ENCODE peak calls at places on chromosome 16, in ten cellular contexts. One of them, this sample, is unnamed.

GRCh38 chr16:50884066-50884860 is 142.4 kb downstream of the CYLD start:
- DNase-seq in GM12865: peak
- DNase-seq in body of pancreas: no peak
- DNase-seq in activated T-helper 1 cell treated with anti-CD3 and anti-CD28 coated beads, Interleukin-2, amount 50 U/mL, for 16 hours: no peak
- DNase-seq in cardiac muscle cell: no peak
- DNase-seq in heart left ventricle: no peak
- DNase-seq in progenitor cell of endocrine pancreas: no peak
- DNase-seq in activated CD4-positive, CD25-positive, alpha-beta regulatory T cell: no peak
- DNase-seq in stimulated activated CD8-positive, alpha-beta memory T cell treated with anti-CD3 and anti-CD28 coated beads, Interleukin-7, amount 100 ng/mL, for 1 hour: no peak
- DNase-seq in RWPE2: no peak
- DNase-seq in this sample: no peak

GRCh38 chr16:81163671-81164070 is 67.5 kb upstream of the GCSH start:
- DNase-seq in cardiac muscle cell: peak
- DNase-seq in progenitor cell of endocrine pancreas: no peak
- DNase-seq in RWPE2: no peak
- DNase-seq in GM12865: no peak
- DNase-seq in heart left ventricle: no peak
- DNase-seq in body of pancreas: no peak
- DNase-seq in activated CD4-positive, CD25-positive, alpha-beta regulatory T cell: no peak
- DNase-seq in stimulated activated CD8-positive, alpha-beta memory T cell treated with anti-CD3 and anti-CD28 coated beads, Interleukin-7, amount 100 ng/mL, for 1 hour: no peak
- DNase-seq in activated T-helper 1 cell treated with anti-CD3 and anti-CD28 coated beads, Interleukin-2, amount 50 U/mL, for 16 hours: no peak
- DNase-seq in this sample: no peak

GRCh38 chr16:67719778-67720144 is 645 bp upstream of the GFOD2 start:
- DNase-seq in body of pancreas: peak
- DNase-seq in progenitor cell of endocrine pancreas: no peak
- DNase-seq in stimulated activated CD8-positive, alpha-beta memory T cell treated with anti-CD3 and anti-CD28 coated beads, Interleukin-7, amount 100 ng/mL, for 1 hour: no peak
- DNase-seq in activated T-helper 1 cell treated with anti-CD3 and anti-CD28 coated beads, Interleukin-2, amount 50 U/mL, for 16 hours: no peak
- DNase-seq in heart left ventricle: no peak
- DNase-seq in GM12865: peak
- DNase-seq in RWPE2: no peak
- DNase-seq in cardiac muscle cell: peak
- DNase-seq in activated CD4-positive, CD25-positive, alpha-beta regulatory T cell: no peak
- DNase-seq in this sample: no peak

GRCh38 chr16:21626659-21627277 is 25.6 kb downstream of the IGSF6 start:
- DNase-seq in activated T-helper 1 cell treated with anti-CD3 and anti-CD28 coated beads, Interleukin-2, amount 50 U/mL, for 16 hours: no peak
- DNase-seq in progenitor cell of endocrine pancreas: no peak
- DNase-seq in GM12865: no peak
- DNase-seq in body of pancreas: peak
- DNase-seq in stimulated activated CD8-positive, alpha-beta memory T cell treated with anti-CD3 and anti-CD28 coated beads, Interleukin-7, amount 100 ng/mL, for 1 hour: no peak
- DNase-seq in RWPE2: no peak
- DNase-seq in activated CD4-positive, CD25-positive, alpha-beta regulatory T cell: no peak
- DNase-seq in cardiac muscle cell: peak
- DNase-seq in heart left ventricle: no peak
- DNase-seq in this sample: peak

GRCh38 chr16:29784901-29785500 is 5.5 kb upstream of the KIF22 start:
- DNase-seq in cardiac muscle cell: peak
- DNase-seq in stimulated activated CD8-positive, alpha-beta memory T cell treated with anti-CD3 and anti-CD28 coated beads, Interleukin-7, amount 100 ng/mL, for 1 hour: no peak
- DNase-seq in body of pancreas: peak
- DNase-seq in heart left ventricle: peak
- DNase-seq in RWPE2: no peak
- DNase-seq in activated CD4-positive, CD25-positive, alpha-beta regulatory T cell: peak
- DNase-seq in progenitor cell of endocrine pancreas: peak
- DNase-seq in GM12865: peak
- DNase-seq in activated T-helper 1 cell treated with anti-CD3 and anti-CD28 coated beads, Interleukin-2, amount 50 U/mL, for 16 hours: peak
- DNase-seq in this sample: peak

GRCh38 chr16:30351001-30351441 is 4.1 kb downstream of the CD2BP2 start:
- DNase-seq in heart left ventricle: no peak
- DNase-seq in stimulated activated CD8-positive, alpha-beta memory T cell treated with anti-CD3 and anti-CD28 coated beads, Interleukin-7, amount 100 ng/mL, for 1 hour: no peak
- DNase-seq in RWPE2: no peak
- DNase-seq in progenitor cell of endocrine pancreas: no peak
- DNase-seq in cardiac muscle cell: no peak
- DNase-seq in body of pancreas: no peak
- DNase-seq in activated T-helper 1 cell treated with anti-CD3 and anti-CD28 coated beads, Interleukin-2, amount 50 U/mL, for 16 hours: no peak
- DNase-seq in activated CD4-positive, CD25-positive, alpha-beta regulatory T cell: no peak
- DNase-seq in GM12865: no peak
- DNase-seq in this sample: no peak

GRCh38 chr16:51150159-51150893 is 744 bp downstream of the SALL1 start:
- DNase-seq in heart left ventricle: no peak
- DNase-seq in activated CD4-positive, CD25-positive, alpha-beta regulatory T cell: no peak
- DNase-seq in progenitor cell of endocrine pancreas: peak
- DNase-seq in cardiac muscle cell: peak
- DNase-seq in stimulated activated CD8-positive, alpha-beta memory T cell treated with anti-CD3 and anti-CD28 coated beads, Interleukin-7, amount 100 ng/mL, for 1 hour: no peak
- DNase-seq in RWPE2: no peak
- DNase-seq in activated T-helper 1 cell treated with anti-CD3 and anti-CD28 coated beads, Interleukin-2, amount 50 U/mL, for 16 hours: no peak
- DNase-seq in GM12865: no peak
- DNase-seq in body of pancreas: no peak
- DNase-seq in this sample: no peak

GRCh38 chr16:66278111-66278531 is 88.4 kb upstream of the CDH5 start:
- DNase-seq in heart left ventricle: no peak
- DNase-seq in RWPE2: peak
- DNase-seq in GM12865: no peak
- DNase-seq in stimulated activated CD8-positive, alpha-beta memory T cell treated with anti-CD3 and anti-CD28 coated beads, Interleukin-7, amount 100 ng/mL, for 1 hour: no peak
- DNase-seq in progenitor cell of endocrine pancreas: no peak
- DNase-seq in activated CD4-positive, CD25-positive, alpha-beta regulatory T cell: no peak
- DNase-seq in body of pancreas: no peak
- DNase-seq in activated T-helper 1 cell treated with anti-CD3 and anti-CD28 coated beads, Interleukin-2, amount 50 U/mL, for 16 hours: no peak
- DNase-seq in cardiac muscle cell: no peak
- DNase-seq in this sample: no peak

GRCh38 chr16:4375717-4376116 is 4.1 kb downstream of the VASN start:
- DNase-seq in cardiac muscle cell: no peak
- DNase-seq in progenitor cell of endocrine pancreas: no peak
- DNase-seq in activated T-helper 1 cell treated with anti-CD3 and anti-CD28 coated beads, Interleukin-2, amount 50 U/mL, for 16 hours: no peak
- DNase-seq in RWPE2: no peak
- DNase-seq in activated CD4-positive, CD25-positive, alpha-beta regulatory T cell: no peak
- DNase-seq in body of pancreas: peak
- DNase-seq in heart left ventricle: no peak
- DNase-seq in stimulated activated CD8-positive, alpha-beta memory T cell treated with anti-CD3 and anti-CD28 coated beads, Interleukin-7, amount 100 ng/mL, for 1 hour: no peak
- DNase-seq in GM12865: no peak
- DNase-seq in this sample: peak

GRCh38 chr16:46733319-46733830 is 14.8 kb downstream of the MYLK3 start:
- DNase-seq in activated T-helper 1 cell treated with anti-CD3 and anti-CD28 coated beads, Interleukin-2, amount 50 U/mL, for 16 hours: no peak
- DNase-seq in RWPE2: no peak
- DNase-seq in heart left ventricle: no peak
- DNase-seq in cardiac muscle cell: no peak
- DNase-seq in progenitor cell of endocrine pancreas: no peak
- DNase-seq in body of pancreas: no peak
- DNase-seq in GM12865: no peak
- DNase-seq in stimulated activated CD8-positive, alpha-beta memory T cell treated with anti-CD3 and anti-CD28 coated beads, Interleukin-7, amount 100 ng/mL, for 1 hour: no peak
- DNase-seq in activated CD4-positive, CD25-positive, alpha-beta regulatory T cell: no peak
- DNase-seq in this sample: no peak

GRCh38 chr16:11315499-11315898 is 29.8 kb upstream of the RMI2 start:
- DNase-seq in body of pancreas: no peak
- DNase-seq in GM12865: no peak
- DNase-seq in heart left ventricle: no peak
- DNase-seq in progenitor cell of endocrine pancreas: no peak
- DNase-seq in activated CD4-positive, CD25-positive, alpha-beta regulatory T cell: no peak
- DNase-seq in stimulated activated CD8-positive, alpha-beta memory T cell treated with anti-CD3 and anti-CD28 coated beads, Interleukin-7, amount 100 ng/mL, for 1 hour: no peak
- DNase-seq in RWPE2: no peak
- DNase-seq in activated T-helper 1 cell treated with anti-CD3 and anti-CD28 coated beads, Interleukin-2, amount 50 U/mL, for 16 hours: no peak
- DNase-seq in cardiac muscle cell: peak
- DNase-seq in this sample: no peak

GRCh38 chr16:67860589-67861398 is 12.1 kb upstream of the EDC4 start:
- DNase-seq in activated CD4-positive, CD25-positive, alpha-beta regulatory T cell: no peak
- DNase-seq in cardiac muscle cell: no peak
- DNase-seq in stimulated activated CD8-positive, alpha-beta memory T cell treated with anti-CD3 and anti-CD28 coated beads, Interleukin-7, amount 100 ng/mL, for 1 hour: no peak
- DNase-seq in activated T-helper 1 cell treated with anti-CD3 and anti-CD28 coated beads, Interleukin-2, amount 50 U/mL, for 16 hours: no peak
- DNase-seq in RWPE2: no peak
- DNase-seq in body of pancreas: no peak
- DNase-seq in heart left ventricle: no peak
- DNase-seq in GM12865: no peak
- DNase-seq in progenitor cell of endocrine pancreas: no peak
- DNase-seq in this sample: no peak

GRCh38 chr16:9681556-9681955 is 500.7 kb downstream of the GRIN2A start:
- DNase-seq in progenitor cell of endocrine pancreas: no peak
- DNase-seq in stimulated activated CD8-positive, alpha-beta memory T cell treated with anti-CD3 and anti-CD28 coated beads, Interleukin-7, amount 100 ng/mL, for 1 hour: no peak
- DNase-seq in cardiac muscle cell: no peak
- DNase-seq in body of pancreas: no peak
- DNase-seq in heart left ventricle: no peak
- DNase-seq in GM12865: no peak
- DNase-seq in activated T-helper 1 cell treated with anti-CD3 and anti-CD28 coated beads, Interleukin-2, amount 50 U/mL, for 16 hours: no peak
- DNase-seq in activated CD4-positive, CD25-positive, alpha-beta regulatory T cell: no peak
- DNase-seq in RWPE2: no peak
- DNase-seq in this sample: no peak

GRCh38 chr16:19308392-19308791 is 22.9 kb downstream of the CLEC19A start:
- DNase-seq in progenitor cell of endocrine pancreas: no peak
- DNase-seq in cardiac muscle cell: no peak
- DNase-seq in RWPE2: no peak
- DNase-seq in activated T-helper 1 cell treated with anti-CD3 and anti-CD28 coated beads, Interleukin-2, amount 50 U/mL, for 16 hours: no peak
- DNase-seq in activated CD4-positive, CD25-positive, alpha-beta regulatory T cell: no peak
- DNase-seq in body of pancreas: no peak
- DNase-seq in stimulated activated CD8-positive, alpha-beta memory T cell treated with anti-CD3 and anti-CD28 coated beads, Interleukin-7, amount 100 ng/mL, for 1 hour: no peak
- DNase-seq in heart left ventricle: no peak
- DNase-seq in GM12865: no peak
- DNase-seq in this sample: no peak

GRCh38 chr16:71537643-71538042 is 11.4 kb downstream of the CHST4 start:
- DNase-seq in RWPE2: no peak
- DNase-seq in progenitor cell of endocrine pancreas: peak
- DNase-seq in activated T-helper 1 cell treated with anti-CD3 and anti-CD28 coated beads, Interleukin-2, amount 50 U/mL, for 16 hours: no peak
- DNase-seq in activated CD4-positive, CD25-positive, alpha-beta regulatory T cell: no peak
- DNase-seq in body of pancreas: peak
- DNase-seq in heart left ventricle: no peak
- DNase-seq in GM12865: peak
- DNase-seq in cardiac muscle cell: peak
- DNase-seq in stimulated activated CD8-positive, alpha-beta memory T cell treated with anti-CD3 and anti-CD28 coated beads, Interleukin-7, amount 100 ng/mL, for 1 hour: no peak
- DNase-seq in this sample: no peak

GRCh38 chr16:75081179-75081859 is 35.3 kb downstream of the LDHD start:
- DNase-seq in RWPE2: no peak
- DNase-seq in stimulated activated CD8-positive, alpha-beta memory T cell treated with anti-CD3 and anti-CD28 coated beads, Interleukin-7, amount 100 ng/mL, for 1 hour: no peak
- DNase-seq in progenitor cell of endocrine pancreas: no peak
- DNase-seq in GM12865: peak
- DNase-seq in body of pancreas: no peak
- DNase-seq in activated T-helper 1 cell treated with anti-CD3 and anti-CD28 coated beads, Interleukin-2, amount 50 U/mL, for 16 hours: no peak
- DNase-seq in heart left ventricle: no peak
- DNase-seq in cardiac muscle cell: no peak
- DNase-seq in activated CD4-positive, CD25-positive, alpha-beta regulatory T cell: no peak
- DNase-seq in this sample: no peak

GRCh38 chr16:80006175-80006895 is 405.8 kb upstream of the MAF start:
- DNase-seq in GM12865: peak
- DNase-seq in progenitor cell of endocrine pancreas: no peak
- DNase-seq in RWPE2: no peak
- DNase-seq in stimulated activated CD8-positive, alpha-beta memory T cell treated with anti-CD3 and anti-CD28 coated beads, Interleukin-7, amount 100 ng/mL, for 1 hour: no peak
- DNase-seq in heart left ventricle: peak
- DNase-seq in body of pancreas: no peak
- DNase-seq in cardiac muscle cell: peak
- DNase-seq in activated CD4-positive, CD25-positive, alpha-beta regulatory T cell: no peak
- DNase-seq in activated T-helper 1 cell treated with anti-CD3 and anti-CD28 coated beads, Interleukin-2, amount 50 U/mL, for 16 hours: no peak
- DNase-seq in this sample: peak

GRCh38 chr16:87495578-87495977 is 2.8 kb upstream of the ZCCHC14 start:
- DNase-seq in RWPE2: no peak
- DNase-seq in cardiac muscle cell: no peak
- DNase-seq in body of pancreas: no peak
- DNase-seq in activated CD4-positive, CD25-positive, alpha-beta regulatory T cell: no peak
- DNase-seq in activated T-helper 1 cell treated with anti-CD3 and anti-CD28 coated beads, Interleukin-2, amount 50 U/mL, for 16 hours: no peak
- DNase-seq in GM12865: no peak
- DNase-seq in heart left ventricle: no peak
- DNase-seq in progenitor cell of endocrine pancreas: no peak
- DNase-seq in stimulated activated CD8-positive, alpha-beta memory T cell treated with anti-CD3 and anti-CD28 coated beads, Interleukin-7, amount 100 ng/mL, for 1 hour: no peak
- DNase-seq in this sample: no peak

GRCh38 chr16:85037050-85037410 is 9.4 kb downstream of the KIAA0513 start:
- DNase-seq in activated T-helper 1 cell treated with anti-CD3 and anti-CD28 coated beads, Interleukin-2, amount 50 U/mL, for 16 hours: no peak
- DNase-seq in GM12865: no peak
- DNase-seq in activated CD4-positive, CD25-positive, alpha-beta regulatory T cell: no peak
- DNase-seq in cardiac muscle cell: peak
- DNase-seq in body of pancreas: no peak
- DNase-seq in RWPE2: peak
- DNase-seq in stimulated activated CD8-positive, alpha-beta memory T cell treated with anti-CD3 and anti-CD28 coated beads, Interleukin-7, amount 100 ng/mL, for 1 hour: no peak
- DNase-seq in progenitor cell of endocrine pancreas: no peak
- DNase-seq in heart left ventricle: peak
- DNase-seq in this sample: peak

GRCh38 chr16:154223-155030 is 2.0 kb downstream of the HBZ start:
- DNase-seq in stimulated activated CD8-positive, alpha-beta memory T cell treated with anti-CD3 and anti-CD28 coated beads, Interleukin-7, amount 100 ng/mL, for 1 hour: no peak
- DNase-seq in cardiac muscle cell: peak
- DNase-seq in heart left ventricle: peak
- DNase-seq in progenitor cell of endocrine pancreas: no peak
- DNase-seq in body of pancreas: peak
- DNase-seq in GM12865: no peak
- DNase-seq in activated T-helper 1 cell treated with anti-CD3 and anti-CD28 coated beads, Interleukin-2, amount 50 U/mL, for 16 hours: no peak
- DNase-seq in activated CD4-positive, CD25-positive, alpha-beta regulatory T cell: no peak
- DNase-seq in RWPE2: no peak
- DNase-seq in this sample: no peak

GRCh38 chr16:77221482-77221881 is 22.3 kb downstream of the SYCE1L start:
- DNase-seq in RWPE2: no peak
- DNase-seq in progenitor cell of endocrine pancreas: no peak
- DNase-seq in body of pancreas: no peak
- DNase-seq in stimulated activated CD8-positive, alpha-beta memory T cell treated with anti-CD3 and anti-CD28 coated beads, Interleukin-7, amount 100 ng/mL, for 1 hour: no peak
- DNase-seq in cardiac muscle cell: peak
- DNase-seq in heart left ventricle: no peak
- DNase-seq in GM12865: no peak
- DNase-seq in activated T-helper 1 cell treated with anti-CD3 and anti-CD28 coated beads, Interleukin-2, amount 50 U/mL, for 16 hours: no peak
- DNase-seq in activated CD4-positive, CD25-positive, alpha-beta regulatory T cell: no peak
- DNase-seq in this sample: no peak

GRCh38 chr16:78748471-78748929 is 649.0 kb downstream of the WWOX start:
- DNase-seq in cardiac muscle cell: no peak
- DNase-seq in RWPE2: no peak
- DNase-seq in heart left ventricle: no peak
- DNase-seq in activated CD4-positive, CD25-positive, alpha-beta regulatory T cell: no peak
- DNase-seq in activated T-helper 1 cell treated with anti-CD3 and anti-CD28 coated beads, Interleukin-2, amount 50 U/mL, for 16 hours: no peak
- DNase-seq in GM12865: no peak
- DNase-seq in body of pancreas: no peak
- DNase-seq in progenitor cell of endocrine pancreas: no peak
- DNase-seq in stimulated activated CD8-positive, alpha-beta memory T cell treated with anti-CD3 and anti-CD28 coated beads, Interleukin-7, amount 100 ng/mL, for 1 hour: no peak
- DNase-seq in this sample: no peak

GRCh38 chr16:11320170-11320569 is 25.1 kb upstream of the RMI2 start:
- DNase-seq in GM12865: no peak
- DNase-seq in activated CD4-positive, CD25-positive, alpha-beta regulatory T cell: no peak
- DNase-seq in heart left ventricle: no peak
- DNase-seq in body of pancreas: no peak
- DNase-seq in activated T-helper 1 cell treated with anti-CD3 and anti-CD28 coated beads, Interleukin-2, amount 50 U/mL, for 16 hours: no peak
- DNase-seq in progenitor cell of endocrine pancreas: no peak
- DNase-seq in RWPE2: no peak
- DNase-seq in cardiac muscle cell: no peak
- DNase-seq in stimulated activated CD8-positive, alpha-beta memory T cell treated with anti-CD3 and anti-CD28 coated beads, Interleukin-7, amount 100 ng/mL, for 1 hour: no peak
- DNase-seq in this sample: no peak

GRCh38 chr16:84738255-84739038 is 38.6 kb downstream of the USP10 start:
- DNase-seq in activated T-helper 1 cell treated with anti-CD3 and anti-CD28 coated beads, Interleukin-2, amount 50 U/mL, for 16 hours: peak
- DNase-seq in GM12865: peak
- DNase-seq in RWPE2: peak
- DNase-seq in activated CD4-positive, CD25-positive, alpha-beta regulatory T cell: peak
- DNase-seq in cardiac muscle cell: peak
- DNase-seq in stimulated activated CD8-positive, alpha-beta memory T cell treated with anti-CD3 and anti-CD28 coated beads, Interleukin-7, amount 100 ng/mL, for 1 hour: peak
- DNase-seq in heart left ventricle: peak
- DNase-seq in body of pancreas: peak
- DNase-seq in progenitor cell of endocrine pancreas: peak
- DNase-seq in this sample: peak

GRCh38 chr16:19014456-19014855 is 30.7 kb downstream of the TMC7 start:
- DNase-seq in activated CD4-positive, CD25-positive, alpha-beta regulatory T cell: no peak
- DNase-seq in cardiac muscle cell: peak
- DNase-seq in RWPE2: no peak
- DNase-seq in progenitor cell of endocrine pancreas: no peak
- DNase-seq in stimulated activated CD8-positive, alpha-beta memory T cell treated with anti-CD3 and anti-CD28 coated beads, Interleukin-7, amount 100 ng/mL, for 1 hour: no peak
- DNase-seq in GM12865: no peak
- DNase-seq in activated T-helper 1 cell treated with anti-CD3 and anti-CD28 coated beads, Interleukin-2, amount 50 U/mL, for 16 hours: no peak
- DNase-seq in body of pancreas: peak
- DNase-seq in heart left ventricle: no peak
- DNase-seq in this sample: no peak

GRCh38 chr16:86018487-86018886 is 119.5 kb downstream of the IRF8 start:
- DNase-seq in progenitor cell of endocrine pancreas: no peak
- DNase-seq in heart left ventricle: no peak
- DNase-seq in stimulated activated CD8-positive, alpha-beta memory T cell treated with anti-CD3 and anti-CD28 coated beads, Interleukin-7, amount 100 ng/mL, for 1 hour: no peak
- DNase-seq in body of pancreas: peak
- DNase-seq in GM12865: peak
- DNase-seq in cardiac muscle cell: peak
- DNase-seq in activated CD4-positive, CD25-positive, alpha-beta regulatory T cell: no peak
- DNase-seq in RWPE2: peak
- DNase-seq in activated T-helper 1 cell treated with anti-CD3 and anti-CD28 coated beads, Interleukin-2, amount 50 U/mL, for 16 hours: no peak
- DNase-seq in this sample: no peak

GRCh38 chr16:87437911-87438610 is 45.9 kb downstream of the MAP1LC3B start:
- DNase-seq in progenitor cell of endocrine pancreas: no peak
- DNase-seq in activated T-helper 1 cell treated with anti-CD3 and anti-CD28 coated beads, Interleukin-2, amount 50 U/mL, for 16 hours: no peak
- DNase-seq in RWPE2: no peak
- DNase-seq in stimulated activated CD8-positive, alpha-beta memory T cell treated with anti-CD3 and anti-CD28 coated beads, Interleukin-7, amount 100 ng/mL, for 1 hour: no peak
- DNase-seq in body of pancreas: no peak
- DNase-seq in heart left ventricle: no peak
- DNase-seq in GM12865: no peak
- DNase-seq in cardiac muscle cell: no peak
- DNase-seq in activated CD4-positive, CD25-positive, alpha-beta regulatory T cell: no peak
- DNase-seq in this sample: peak

GRCh38 chr16:1152651-1153259 is at the start of gene CACNA1H:
- DNase-seq in progenitor cell of endocrine pancreas: peak
- DNase-seq in body of pancreas: peak
- DNase-seq in heart left ventricle: no peak
- DNase-seq in RWPE2: no peak
- DNase-seq in activated T-helper 1 cell treated with anti-CD3 and anti-CD28 coated beads, Interleukin-2, amount 50 U/mL, for 16 hours: peak
- DNase-seq in stimulated activated CD8-positive, alpha-beta memory T cell treated with anti-CD3 and anti-CD28 coated beads, Interleukin-7, amount 100 ng/mL, for 1 hour: peak
- DNase-seq in cardiac muscle cell: no peak
- DNase-seq in activated CD4-positive, CD25-positive, alpha-beta regulatory T cell: peak
- DNase-seq in GM12865: no peak
- DNase-seq in this sample: no peak